ENCODE peak calls at places on chromosomes 3 and 15, in four cellular contexts. B is neuronal stem cell, U is mesenchymal stem cell, Q is H9. F is an unnamed sample.

GRCh38 chr3:105367406-105368213 is 901 bp downstream of the ALCAM start:
- DNase-seq in U (peak), Q (peak), B (peak), F (peak)

GRCh38 chr3:126959921-126960603 is 22.9 kb upstream of the PLXNA1 start:
- DNase-seq in U (peak), Q (peak), B (no peak), F (peak)

GRCh38 chr15:28147827-28148226 is 48.7 kb upstream of the OCA2 start:
- DNase-seq in Q (no peak), U (peak), B (no peak), F (no peak)

GRCh38 chr15:70098461-70099166 is 897 bp upstream of the TLE3 start:
- DNase-seq in Q (peak), U (peak), B (peak), F (peak)

GRCh38 chr3:44109997-44110396 is 131.7 kb upstream of the TOPAZ1 start:
- DNase-seq in B (no peak), U (no peak), Q (no peak), F (no peak)

GRCh38 chr15:69424001-69424400 is 9.9 kb downstream of the KIF23 start:
- DNase-seq in U (no peak), Q (no peak), B (no peak), F (no peak)

GRCh38 chr3:113264249-113264648 is 52.9 kb downstream of the BOC start:
- DNase-seq in B (peak), U (no peak), Q (peak), F (no peak)

GRCh38 chr3:62149962-62150361 is 223.4 kb downstream of the FEZF2 start:
- DNase-seq in B (no peak), Q (no peak), U (peak), F (no peak)

GRCh38 chr3:132421832-132422231 is 4.5 kb downstream of the DNAJC13 start:
- DNase-seq in B (no peak), U (peak), Q (no peak), F (no peak)

GRCh38 chr3:58332575-58333179 is at the start of gene PXK:
- DNase-seq in U (peak), B (peak), Q (peak), F (peak)

GRCh38 chr15:32824777-32825176 is 107.0 kb downstream of the GREM1 start:
- DNase-seq in U (peak), B (no peak), Q (no peak), F (no peak)

GRCh38 chr15:87672309-87672897 is 584.1 kb downstream of the NTRK3 start:
- DNase-seq in B (peak), U (peak), Q (peak), F (peak)

GRCh38 chr15:63156086-63156707 is 1.1 kb downstream of the RPS27L start:
- DNase-seq in U (peak), Q (no peak), B (no peak), F (no peak)

GRCh38 chr15:101244889-101245668 is 6.8 kb downstream of the CHSY1 start:
- DNase-seq in B (no peak), U (no peak), Q (no peak), F (no peak)

GRCh38 chr15:41804361-41804760 is 23.5 kb upstream of the JMJD7 start:
- DNase-seq in U (no peak), Q (no peak), B (no peak), F (no peak)

GRCh38 chr3:47009225-47010049 is 30.0 kb downstream of the NBEAL2 start:
- DNase-seq in B (peak), U (peak), Q (peak), F (peak)

GRCh38 chr3:122668930-122669730 is 11.5 kb upstream of the PARP14 start:
- DNase-seq in B (no peak), Q (no peak), U (peak), F (no peak)

GRCh38 chr15:25481208-25481862 is 42.5 kb upstream of the UBE3A start:
- DNase-seq in U (no peak), Q (peak), B (peak), F (peak)

GRCh38 chr3:49053543-49053942 is 24.3 kb upstream of the IMPDH2 start:
- DNase-seq in Q (no peak), U (no peak), B (no peak), F (no peak)

GRCh38 chr3:190562866-190563525 is 49.1 kb downstream of the IL1RAP start:
- DNase-seq in Q (no peak), U (peak), B (no peak), F (no peak)

GRCh38 chr3:20353286-20353685 is 167.3 kb upstream of the SGO1 start:
- DNase-seq in Q (no peak), B (no peak), U (no peak), F (no peak)

GRCh38 chr3:43894176-43895049 is 203.7 kb downstream of the ABHD5 start:
- DNase-seq in Q (peak), B (peak), U (peak), F (peak)

GRCh38 chr3:127750226-127751031 is 71.9 kb downstream of the MGLL start:
- DNase-seq in Q (no peak), U (peak), B (no peak), F (no peak)

GRCh38 chr15:94119215-94119815 is 112.0 kb upstream of the MCTP2 start:
- DNase-seq in B (no peak), Q (no peak), U (no peak), F (peak)

GRCh38 chr15:96468036-96468435 is 137.5 kb downstream of the NR2F2 start:
- DNase-seq in B (no peak), Q (no peak), U (no peak), F (no peak)

GRCh38 chr15:55791576-55792400 is 48.8 kb upstream of the PRTG start:
- DNase-seq in Q (no peak), B (no peak), U (peak), F (peak)

GRCh38 chr3:24579008-24579407 is 84.4 kb upstream of the THRB start:
- DNase-seq in Q (peak), U (no peak), B (peak), F (peak)

GRCh38 chr15:41043276-41043675 is 72.8 kb downstream of the INO80 start:
- DNase-seq in B (no peak), U (peak), Q (no peak), F (no peak)

GRCh38 chr3:189944285-189945145 is 176.2 kb downstream of the P3H2 start:
- DNase-seq in Q (no peak), U (no peak), B (no peak), F (no peak)

GRCh38 chr15:64731012-64731806 is 44.2 kb downstream of the RBPMS2 start:
- DNase-seq in B (peak), Q (peak), U (peak), F (peak)

GRCh38 chr3:112038863-112039262 is 4.3 kb downstream of the TMPRSS7 start:
- DNase-seq in U (no peak), Q (no peak), B (no peak), F (no peak)

GRCh38 chr3:170356596-170357175 is 829 bp upstream of the SKIL start:
- DNase-seq in Q (peak), B (peak), U (peak), F (peak)

GRCh38 chr3:51680663-51681230 is 9.7 kb downstream of the TEX264 start:
- DNase-seq in Q (no peak), B (no peak), U (no peak), F (no peak)

GRCh38 chr3:27721717-27722564 is at the start of gene EOMES:
- DNase-seq in B (no peak), U (peak), Q (peak), F (peak)

GRCh38 chr3:10142707-10143560 is 1.4 kb downstream of the VHL start:
- DNase-seq in Q (peak), B (no peak), U (no peak), F (peak)

GRCh38 chr3:64266065-64266874 is 41.0 kb upstream of the PRICKLE2 start:
- DNase-seq in B (no peak), U (peak), Q (no peak), F (no peak)

GRCh38 chr3:115397433-115397832 is 225.9 kb upstream of the GAP43 start:
- DNase-seq in B (no peak), U (no peak), Q (no peak), F (no peak)

GRCh38 chr3:172846706-172847105 is 96.2 kb downstream of the ECT2 start:
- DNase-seq in B (no peak), Q (no peak), U (no peak), F (no peak)

GRCh38 chr15:38768970-38769369 is 204.4 kb upstream of the RASGRP1 start:
- DNase-seq in Q (peak), B (peak), U (peak), F (peak)
- H2BK15ac ChIP-seq in Q (no peak), B (no peak), U (no peak), F (no peak)

DNA sequence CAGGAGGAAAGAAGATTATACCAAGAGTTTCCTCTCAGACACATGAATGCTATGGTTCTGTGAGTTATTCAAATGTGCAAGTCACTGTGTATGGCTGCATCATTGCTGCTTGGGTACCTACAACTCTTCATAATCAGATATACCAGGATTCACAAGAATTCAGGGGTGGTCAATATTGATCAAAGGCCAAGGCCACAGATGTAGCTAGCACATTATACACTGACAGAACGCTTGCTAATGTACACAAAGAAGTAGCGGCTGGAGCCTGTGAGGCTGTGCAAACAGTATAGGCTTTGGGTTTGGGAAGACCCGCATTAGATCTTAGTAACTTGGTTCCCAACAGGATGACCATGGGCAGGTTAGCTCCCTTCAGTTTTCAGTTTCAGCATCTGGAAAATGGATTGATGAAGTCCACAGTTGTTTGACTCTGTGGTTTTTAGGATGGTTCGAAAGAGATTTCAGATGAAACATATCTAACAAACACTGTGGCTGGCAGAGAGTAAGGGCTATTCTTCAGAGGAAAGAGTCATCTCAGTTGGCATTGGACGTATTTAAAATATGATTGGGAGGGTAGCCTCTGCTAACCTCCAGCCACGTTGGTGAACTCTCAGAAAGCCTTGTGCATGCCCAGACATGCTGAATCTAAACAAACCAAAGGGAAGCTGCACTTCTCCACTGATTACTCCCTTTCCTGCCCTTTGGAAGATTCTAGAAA is 748.7 kb upstream of the CFAP20DC start:
- DNase-seq in U (no peak), Q (no peak), B (no peak), F (no peak)
- H3K18ac ChIP-seq in U (no peak), Q (no peak), B (no peak), F (peak)

GRCh38 chr15:26667222-26667988 is 105.5 kb downstream of the GABRB3 start:
- DNase-seq in U (no peak), Q (peak), B (no peak), F (peak)

GRCh38 chr15:26661727-26662126 is 111.1 kb downstream of the GABRB3 start:
- DNase-seq in B (no peak), U (no peak), Q (no peak), F (no peak)

GRCh38 chr15:26670116-26670515 is 102.8 kb downstream of the GABRB3 start:
- DNase-seq in U (no peak), B (no peak), Q (no peak), F (no peak)

GRCh38 chr15:26662226-26662750 is 110.6 kb downstream of the GABRB3 start:
- DNase-seq in Q (no peak), U (no peak), B (no peak), F (no peak)

GRCh38 chr15:26665950-26666921 is 106.6 kb downstream of the GABRB3 start:
- DNase-seq in U (no peak), B (no peak), Q (peak), F (peak)
- H2BK15ac ChIP-seq in U (no peak), B (no peak), Q (no peak), F (no peak)

GRCh38 chr3:69011331-69011730 is 2.2 kb downstream of the EOGT start:
- DNase-seq in U (no peak), B (no peak), Q (no peak), F (peak)

GRCh38 chr3:69012111-69012835 is 1.2 kb downstream of the EOGT start:
- DNase-seq in B (no peak), Q (peak), U (peak), F (peak)

GRCh38 chr3:69009559-69010410 is 3.7 kb downstream of the EOGT start:
- DNase-seq in U (peak), B (no peak), Q (peak), F (peak)

GRCh38 chr3:69006083-69006482 is 7.4 kb downstream of the EOGT start:
- DNase-seq in U (no peak), B (no peak), Q (no peak), F (no peak)

DNA sequence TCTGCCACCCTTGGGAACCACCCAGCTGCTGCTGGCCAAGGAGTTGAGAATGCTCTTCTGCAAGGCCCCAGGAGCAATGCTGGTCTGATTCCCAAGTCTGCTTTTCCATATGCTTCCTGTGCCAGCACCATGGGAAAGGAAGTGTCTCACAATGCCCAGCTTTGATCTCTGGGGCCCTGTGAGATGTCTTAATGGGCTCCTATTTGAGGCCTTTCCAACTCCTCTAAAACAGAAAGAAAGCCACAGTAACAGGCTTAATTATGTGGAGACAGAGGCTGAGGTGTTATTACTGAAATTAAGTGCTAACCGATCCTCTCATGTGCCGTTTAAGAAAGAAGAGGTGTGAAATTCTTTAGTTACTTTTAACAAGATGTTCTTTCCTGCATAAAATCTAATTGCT is 4.5 kb downstream of the EOGT start:
- DNase-seq in B (no peak), U (no peak), Q (peak), F (peak)
- H3K18ac ChIP-seq in B (peak), U (no peak), Q (peak), F (peak)

DNA sequence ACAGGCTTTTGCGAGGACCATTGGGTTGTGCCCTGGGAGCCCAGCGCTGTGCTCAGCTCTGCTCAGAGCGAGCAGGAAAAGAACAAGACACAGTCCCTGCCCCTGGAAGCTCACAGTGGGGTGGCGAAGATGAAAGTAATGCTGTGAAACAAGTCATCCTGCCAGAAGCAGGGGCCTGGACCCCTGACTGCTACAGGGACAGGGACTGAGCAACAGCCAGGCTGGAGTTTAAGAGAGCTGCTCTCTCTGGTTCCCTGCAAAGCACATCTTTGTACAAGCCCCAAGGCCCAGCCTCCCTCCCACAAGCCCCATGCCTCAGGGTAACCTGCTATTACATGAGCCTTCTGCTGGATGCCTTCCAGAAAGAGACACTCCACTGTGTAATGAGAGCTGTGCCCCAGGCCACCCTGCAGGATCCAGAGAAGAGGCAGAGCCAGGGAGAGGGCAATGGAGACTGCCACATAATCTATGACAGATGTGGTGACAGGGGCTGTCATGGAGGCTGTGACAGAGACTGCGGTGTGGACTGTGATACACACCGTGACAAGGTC is 7.1 kb upstream of the HCN4 start:
- DNase-seq in B (no peak), U (no peak), Q (no peak), F (peak)
- H2BK15ac ChIP-seq in B (no peak), U (no peak), Q (no peak), F (no peak)

DNA sequence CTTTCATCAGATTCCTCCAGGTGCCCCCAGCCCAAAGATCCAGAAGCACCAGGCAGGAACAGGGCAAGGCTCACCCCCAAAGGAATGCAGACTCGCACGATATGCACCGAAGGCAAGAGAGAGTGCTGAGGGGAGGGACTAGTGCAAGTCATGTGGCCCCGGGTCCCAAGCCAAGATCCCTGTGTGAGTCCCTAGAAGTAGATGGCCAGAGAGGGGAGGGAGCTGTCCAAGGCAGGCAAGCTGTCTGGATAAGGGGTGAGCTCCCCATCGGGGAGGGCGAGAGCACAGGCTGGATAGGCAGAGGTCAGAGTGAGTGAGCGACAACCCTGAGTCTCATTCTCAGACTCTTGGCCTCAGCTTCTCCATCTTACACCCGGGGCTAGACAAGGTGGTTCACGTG is 171.5 kb upstream of the LINGO1 start:
- DNase-seq in U (no peak), B (no peak), Q (no peak), F (peak)
- H3K18ac ChIP-seq in U (no peak), B (peak), Q (no peak), F (no peak)

GRCh38 chr3:194364314-194364651 is 5.3 kb downstream of the LRRC15 start:
- DNase-seq in B (no peak), Q (no peak), U (no peak), F (no peak)
- H2BK15ac ChIP-seq in B (no peak), Q (no peak), U (no peak), F (no peak)

DNA sequence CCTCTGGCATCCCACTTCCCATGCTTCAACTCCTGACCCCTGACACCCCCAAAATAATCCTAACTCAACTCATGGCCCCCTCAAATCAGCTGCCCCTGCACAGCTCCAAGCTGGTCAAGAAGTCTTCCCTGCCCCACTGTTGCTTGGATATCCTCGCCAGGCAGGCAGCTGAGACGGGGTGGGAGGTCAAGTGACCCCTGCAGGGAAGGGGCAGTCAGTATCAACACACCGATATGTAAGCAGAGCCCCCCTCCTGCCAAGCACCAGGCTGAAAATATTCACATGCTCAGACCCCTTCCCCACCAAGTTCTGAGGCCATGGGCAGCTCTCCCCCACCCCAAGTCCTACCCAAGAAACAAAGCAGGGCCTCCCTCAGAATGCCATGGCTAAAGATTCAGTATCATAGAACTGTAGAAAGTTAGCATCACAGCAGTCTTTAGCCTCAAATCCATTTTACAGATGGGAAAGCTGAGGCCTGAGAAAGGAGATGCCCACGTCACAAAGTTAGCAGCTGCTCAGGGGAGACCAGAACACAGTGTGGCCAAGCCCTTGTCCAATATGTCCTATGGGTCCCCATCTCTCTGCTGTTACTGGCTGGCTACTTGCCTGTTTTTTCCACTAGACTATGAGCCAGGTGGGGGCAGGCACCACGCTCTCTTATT is 67.8 kb downstream of the SLC12A8 start:
- DNase-seq in U (no peak), Q (no peak), B (no peak), F (no peak)
- H3K18ac ChIP-seq in U (peak), Q (no peak), B (peak), F (peak)

F was measured in mesendoderm.